ENCODE peak calls at places on chromosomes 7 and 10, in six cellular contexts. L, Z, N, K, H and X are unnamed samples.
A peak's percentile ranks its signal among the peaks of the same experiment; 100 is the strongest.

GRCh38 chr10:93580824-93581223 is 14.4 kb downstream of the FFAR4 start:
- DNase-seq in L (no peak), Z (peak; percentile 48), N (peak; percentile 31), K (no peak), H (no peak), X (no peak)

GRCh38 chr7:118629898-118630469 is 405.5 kb downstream of the ANKRD7 start:
- DNase-seq in L (no peak), Z (no peak), N (no peak), K (no peak), H (no peak), X (no peak)

GRCh38 chr10:110408203-110408871 is 89.4 kb upstream of the DUSP5 start:
- DNase-seq in L (no peak), Z (peak; percentile 58), N (peak; percentile 26), K (no peak), H (no peak), X (no peak)

GRCh38 chr10:82396886-82397285 is 521.9 kb downstream of the NRG3 start:
- DNase-seq in L (no peak), Z (no peak), N (no peak), K (no peak), H (no peak), X (no peak)

GRCh38 chr10:122018951-122019413 is 30.0 kb downstream of the TACC2 start:
- DNase-seq in L (no peak), Z (no peak), N (no peak), K (no peak), H (no peak), X (peak; percentile 48)

GRCh38 chr7:66099551-66100407 is 14.9 kb upstream of the CRCP start:
- DNase-seq in L (peak; percentile 66), Z (peak; percentile 82), N (peak; percentile 43), K (peak; percentile 72), H (no peak), X (peak; percentile 83)

GRCh38 chr10:132458595-132459251 is 61.7 kb downstream of the PWWP2B start:
- DNase-seq in L (peak; percentile 56), Z (peak; percentile 71), N (peak; percentile 82), K (no peak), H (peak; percentile 33), X (peak; percentile 58)

GRCh38 chr7:122143376-122143750 is 686 bp downstream of the AASS start:
- DNase-seq in L (peak; percentile 10), Z (peak; percentile 57), N (no peak), K (no peak), H (no peak), X (no peak)

GRCh38 chr10:89427629-89428028 is 13.3 kb downstream of the IFIT5 start:
- DNase-seq in L (no peak), Z (peak; percentile 71), N (no peak), K (peak; percentile 35), H (no peak), X (no peak)

GRCh38 chr7:47186316-47186715 is 395.6 kb downstream of the TNS3 start:
- DNase-seq in L (no peak), Z (no peak), N (no peak), K (no peak), H (no peak), X (no peak)

GRCh38 chr7:146285418-146285817 is 168.8 kb downstream of the CNTNAP2 start:
- DNase-seq in L (no peak), Z (no peak), N (no peak), K (no peak), H (no peak), X (no peak)

GRCh38 chr10:30553018-30553624 is 76.4 kb downstream of the LYZL2 start:
- DNase-seq in L (no peak), Z (no peak), N (peak; percentile 76), K (no peak), H (no peak), X (no peak)

GRCh38 chr10:15430969-15431791 is 60.1 kb upstream of the FAM171A1 start:
- DNase-seq in L (no peak), Z (no peak), N (no peak), K (no peak), H (no peak), X (no peak)

GRCh38 chr7:141706394-141707064 is 1.6 kb upstream of the WEE2 start:
- DNase-seq in L (no peak), Z (no peak), N (no peak), K (no peak), H (no peak), X (no peak)

GRCh38 chr10:47339186-47339735 is 8.9 kb upstream of the RBP3 start:
- DNase-seq in L (no peak), Z (no peak), N (no peak), K (no peak), H (no peak), X (no peak)